ENCODE peak calls at places on chromosome 7, in ten cellular contexts. One of them, this sample, is unnamed. For H3K4me1, the result is how much of the 10 kb centered on the place peaks cover.

GRCh38 chr7:74587435-74588126 is 69.9 kb upstream of the GTF2I start:
- DNase-seq in stomach: peak
- DNase-seq in upper lobe of right lung: peak
- DNase-seq in mammary epithelial cell: peak
- DNase-seq in heart left ventricle: peak
- DNase-seq in lower lobe of right lung: peak
- DNase-seq in ovary: peak
- DNase-seq in right lobe of liver: peak
- DNase-seq in neural progenitor cell: peak
- DNase-seq in pancreas: peak
- DNase-seq in this sample: peak

GRCh38 chr7:134660961-134661376 is 14.3 kb downstream of the BPGM start:
- DNase-seq in stomach: no peak
- DNase-seq in upper lobe of right lung: no peak
- DNase-seq in mammary epithelial cell: peak
- DNase-seq in heart left ventricle: no peak
- DNase-seq in lower lobe of right lung: no peak
- DNase-seq in ovary: no peak
- DNase-seq in right lobe of liver: no peak
- DNase-seq in neural progenitor cell: no peak
- DNase-seq in pancreas: no peak
- DNase-seq in this sample: no peak

GRCh38 chr7:8436965-8437364 is 3.6 kb downstream of the NXPH1 start:
- DNase-seq in stomach: peak
- DNase-seq in upper lobe of right lung: peak
- DNase-seq in mammary epithelial cell: peak
- DNase-seq in heart left ventricle: no peak
- DNase-seq in lower lobe of right lung: no peak
- DNase-seq in ovary: no peak
- DNase-seq in right lobe of liver: peak
- DNase-seq in neural progenitor cell: peak
- DNase-seq in pancreas: peak
- DNase-seq in this sample: peak

GRCh38 chr7:155288055-155288454 is 9.6 kb upstream of the INSIG1 start:
- DNase-seq in stomach: no peak
- DNase-seq in upper lobe of right lung: no peak
- DNase-seq in mammary epithelial cell: no peak
- DNase-seq in heart left ventricle: no peak
- DNase-seq in lower lobe of right lung: no peak
- DNase-seq in ovary: no peak
- DNase-seq in right lobe of liver: peak
- DNase-seq in neural progenitor cell: no peak
- DNase-seq in pancreas: no peak
- DNase-seq in this sample: no peak

GRCh38 chr7:84085147-84085546 is 109.4 kb downstream of the SEMA3A start:
- DNase-seq in stomach: no peak
- DNase-seq in upper lobe of right lung: no peak
- DNase-seq in mammary epithelial cell: peak
- DNase-seq in heart left ventricle: no peak
- DNase-seq in lower lobe of right lung: no peak
- DNase-seq in ovary: no peak
- DNase-seq in right lobe of liver: no peak
- DNase-seq in neural progenitor cell: no peak
- DNase-seq in pancreas: no peak
- DNase-seq in this sample: no peak

GRCh38 chr7:47609803-47610452 is 28.0 kb upstream of the TNS3 start:
- DNase-seq in stomach: no peak
- DNase-seq in upper lobe of right lung: no peak
- DNase-seq in mammary epithelial cell: no peak
- DNase-seq in heart left ventricle: no peak
- DNase-seq in lower lobe of right lung: no peak
- DNase-seq in ovary: peak
- DNase-seq in right lobe of liver: peak
- DNase-seq in neural progenitor cell: no peak
- DNase-seq in pancreas: no peak
- DNase-seq in this sample: no peak

GRCh38 chr7:133859191-133859590 is 267.9 kb upstream of the LRGUK start:
- DNase-seq in stomach: no peak
- DNase-seq in upper lobe of right lung: no peak
- DNase-seq in mammary epithelial cell: no peak
- DNase-seq in heart left ventricle: no peak
- DNase-seq in lower lobe of right lung: no peak
- DNase-seq in ovary: no peak
- DNase-seq in right lobe of liver: no peak
- DNase-seq in neural progenitor cell: no peak
- DNase-seq in pancreas: no peak
- DNase-seq in this sample: no peak

GRCh38 chr7:112132123-112132694 is 74.0 kb downstream of the DOCK4 start:
- DNase-seq in stomach: no peak
- DNase-seq in upper lobe of right lung: no peak
- DNase-seq in mammary epithelial cell: no peak
- DNase-seq in heart left ventricle: no peak
- DNase-seq in lower lobe of right lung: no peak
- DNase-seq in ovary: no peak
- DNase-seq in right lobe of liver: no peak
- DNase-seq in neural progenitor cell: peak
- DNase-seq in pancreas: no peak
- DNase-seq in this sample: no peak

GRCh38 chr7:149422914-149423285 is 38.0 kb downstream of the ZNF777 start:
- DNase-seq in stomach: peak
- DNase-seq in upper lobe of right lung: peak
- DNase-seq in mammary epithelial cell: no peak
- DNase-seq in heart left ventricle: no peak
- DNase-seq in lower lobe of right lung: peak
- DNase-seq in ovary: no peak
- DNase-seq in right lobe of liver: peak
- DNase-seq in neural progenitor cell: no peak
- DNase-seq in pancreas: peak
- DNase-seq in this sample: peak

GRCh38 chr7:79770053-79770452 is 316.6 kb upstream of the MAGI2 start:
- DNase-seq in stomach: no peak
- DNase-seq in upper lobe of right lung: no peak
- DNase-seq in mammary epithelial cell: no peak
- DNase-seq in heart left ventricle: no peak
- DNase-seq in lower lobe of right lung: no peak
- DNase-seq in ovary: no peak
- DNase-seq in right lobe of liver: no peak
- DNase-seq in neural progenitor cell: no peak
- DNase-seq in pancreas: no peak
- DNase-seq in this sample: no peak

GRCh38 chr7:73842248-73842895 is at the start of gene METTL27:
- DNase-seq in stomach: peak
- DNase-seq in upper lobe of right lung: peak
- DNase-seq in mammary epithelial cell: peak
- DNase-seq in heart left ventricle: peak
- DNase-seq in lower lobe of right lung: peak
- DNase-seq in ovary: peak
- DNase-seq in right lobe of liver: peak
- DNase-seq in neural progenitor cell: peak
- DNase-seq in pancreas: peak
- DNase-seq in this sample: peak

GRCh38 chr7:7099584-7100014 is 82.7 kb upstream of the C1GALT1 start:
- DNase-seq in stomach: peak
- DNase-seq in upper lobe of right lung: no peak
- DNase-seq in mammary epithelial cell: peak
- DNase-seq in heart left ventricle: peak
- DNase-seq in lower lobe of right lung: peak
- DNase-seq in ovary: peak
- DNase-seq in right lobe of liver: no peak
- DNase-seq in neural progenitor cell: peak
- DNase-seq in pancreas: peak
- DNase-seq in this sample: peak

GRCh38 chr7:39688611-39689485 is 65.5 kb downstream of the RALA start:
- DNase-seq in stomach: no peak
- DNase-seq in upper lobe of right lung: no peak
- DNase-seq in mammary epithelial cell: peak
- DNase-seq in heart left ventricle: no peak
- DNase-seq in lower lobe of right lung: no peak
- DNase-seq in ovary: no peak
- DNase-seq in right lobe of liver: no peak
- DNase-seq in neural progenitor cell: no peak
- DNase-seq in pancreas: no peak
- DNase-seq in this sample: no peak

GRCh38 chr7:39683216-39683845 is 60.0 kb downstream of the RALA start:
- DNase-seq in stomach: no peak
- DNase-seq in upper lobe of right lung: no peak
- DNase-seq in mammary epithelial cell: no peak
- DNase-seq in heart left ventricle: no peak
- DNase-seq in lower lobe of right lung: no peak
- DNase-seq in ovary: no peak
- DNase-seq in right lobe of liver: no peak
- DNase-seq in neural progenitor cell: no peak
- DNase-seq in pancreas: no peak
- DNase-seq in this sample: no peak

GRCh38 chr7:39691821-39692220 is 68.4 kb downstream of the RALA start:
- DNase-seq in stomach: no peak
- DNase-seq in upper lobe of right lung: no peak
- DNase-seq in mammary epithelial cell: peak
- DNase-seq in heart left ventricle: no peak
- DNase-seq in lower lobe of right lung: no peak
- DNase-seq in ovary: no peak
- DNase-seq in right lobe of liver: no peak
- DNase-seq in neural progenitor cell: no peak
- DNase-seq in pancreas: no peak
- DNase-seq in this sample: no peak

GRCh38 chr7:39682042-39682441 is 58.7 kb downstream of the RALA start:
- DNase-seq in stomach: no peak
- DNase-seq in upper lobe of right lung: no peak
- DNase-seq in mammary epithelial cell: no peak
- DNase-seq in heart left ventricle: no peak
- DNase-seq in lower lobe of right lung: no peak
- DNase-seq in ovary: no peak
- DNase-seq in right lobe of liver: no peak
- DNase-seq in neural progenitor cell: no peak
- DNase-seq in pancreas: no peak
- DNase-seq in this sample: no peak

GRCh38 chr7:39686261-39686924 is 63.0 kb downstream of the RALA start:
- DNase-seq in stomach: no peak
- DNase-seq in upper lobe of right lung: no peak
- DNase-seq in mammary epithelial cell: peak
- DNase-seq in heart left ventricle: no peak
- DNase-seq in lower lobe of right lung: no peak
- DNase-seq in ovary: no peak
- DNase-seq in right lobe of liver: no peak
- DNase-seq in neural progenitor cell: no peak
- DNase-seq in pancreas: no peak
- DNase-seq in this sample: no peak
- H3K4me1 ChIP-seq in stomach: under half
- H3K4me1 ChIP-seq in upper lobe of right lung: under half
- H3K4me1 ChIP-seq in mammary epithelial cell: under half
- H3K4me1 ChIP-seq in heart left ventricle: under half
- H3K4me1 ChIP-seq in lower lobe of right lung: under half
- H3K4me1 ChIP-seq in ovary: under half
- H3K4me1 ChIP-seq in right lobe of liver: under half
- H3K4me1 ChIP-seq in neural progenitor cell: under half
- H3K4me1 ChIP-seq in pancreas: under half
- H3K4me1 ChIP-seq in this sample: under half

DNA sequence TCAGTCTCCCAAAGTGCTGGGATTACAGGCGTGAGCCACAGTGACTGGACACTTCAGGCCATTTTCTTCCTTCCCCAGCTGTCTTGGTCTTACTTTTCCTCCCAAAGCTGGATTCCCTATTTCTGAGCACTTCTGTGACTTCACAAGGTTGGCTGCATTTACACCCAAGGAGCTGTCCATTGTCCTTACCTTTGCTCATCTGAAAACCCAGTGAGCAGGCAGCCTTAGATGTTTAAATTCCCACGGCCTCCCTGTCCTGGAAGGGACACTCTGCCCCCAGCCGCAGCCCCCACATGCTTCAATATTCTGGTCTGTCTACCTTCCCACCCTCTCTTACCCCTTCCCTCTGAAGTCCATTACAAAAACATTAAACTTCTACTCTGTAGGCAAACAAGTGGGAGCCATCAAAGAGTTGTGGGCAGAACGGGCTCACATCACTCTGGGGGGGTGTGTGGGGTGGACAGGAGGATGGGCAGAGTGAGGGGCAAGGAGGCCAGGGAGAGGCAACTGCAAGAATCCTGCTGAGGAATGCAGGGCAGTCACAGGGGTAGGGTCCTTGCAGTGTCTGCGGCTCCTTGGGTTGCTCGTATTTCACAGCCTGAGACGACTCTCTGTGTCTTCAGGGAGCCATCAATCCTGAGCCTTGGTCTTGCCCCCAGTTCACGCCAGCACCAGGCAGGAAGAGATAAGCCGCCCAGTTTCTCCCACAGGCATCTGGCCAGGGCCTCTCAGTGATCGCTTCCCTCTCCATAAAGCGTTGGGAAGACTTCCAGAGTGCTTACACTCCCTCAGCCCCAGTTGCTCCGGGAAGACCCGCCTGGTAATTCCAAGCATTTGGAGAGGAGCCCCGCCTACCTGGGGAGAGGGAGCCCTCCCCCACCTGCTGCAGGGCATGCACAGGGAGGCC is 74.0 kb upstream of the EFCAB10 start:
- DNase-seq in stomach: peak
- DNase-seq in upper lobe of right lung: peak
- DNase-seq in mammary epithelial cell: peak
- DNase-seq in heart left ventricle: peak
- DNase-seq in lower lobe of right lung: no peak
- DNase-seq in ovary: peak
- DNase-seq in right lobe of liver: no peak
- DNase-seq in neural progenitor cell: peak
- DNase-seq in pancreas: peak
- DNase-seq in this sample: no peak
- H3K4me3 ChIP-seq in stomach: no peak
- H3K4me3 ChIP-seq in upper lobe of right lung: no peak
- H3K4me3 ChIP-seq in mammary epithelial cell: no peak
- H3K4me3 ChIP-seq in heart left ventricle: no peak
- H3K4me3 ChIP-seq in lower lobe of right lung: no peak
- H3K4me3 ChIP-seq in ovary: no peak
- H3K4me3 ChIP-seq in right lobe of liver: no peak
- H3K4me3 ChIP-seq in neural progenitor cell: no peak
- H3K4me3 ChIP-seq in pancreas: no peak
- H3K4me3 ChIP-seq in this sample: no peak

GRCh38 chr7:144903201-144903600 is 67.3 kb upstream of the TPK1 start:
- DNase-seq in stomach: no peak
- DNase-seq in upper lobe of right lung: no peak
- DNase-seq in mammary epithelial cell: peak
- DNase-seq in heart left ventricle: no peak
- DNase-seq in lower lobe of right lung: no peak
- DNase-seq in ovary: no peak
- DNase-seq in right lobe of liver: no peak
- DNase-seq in neural progenitor cell: no peak
- DNase-seq in pancreas: no peak
- DNase-seq in this sample: no peak
- TF ChIP-seq CTCF in stomach: no peak
- TF ChIP-seq CTCF in upper lobe of right lung: no peak
- TF ChIP-seq CTCF in mammary epithelial cell: no peak
- TF ChIP-seq CTCF in heart left ventricle: no peak
- TF ChIP-seq CTCF in lower lobe of right lung: no peak
- TF ChIP-seq CTCF in ovary: no peak
- TF ChIP-seq CTCF in right lobe of liver: no peak
- TF ChIP-seq CTCF in neural progenitor cell: no peak
- TF ChIP-seq CTCF in pancreas: no peak
- TF ChIP-seq CTCF in this sample: no peak

DNA sequence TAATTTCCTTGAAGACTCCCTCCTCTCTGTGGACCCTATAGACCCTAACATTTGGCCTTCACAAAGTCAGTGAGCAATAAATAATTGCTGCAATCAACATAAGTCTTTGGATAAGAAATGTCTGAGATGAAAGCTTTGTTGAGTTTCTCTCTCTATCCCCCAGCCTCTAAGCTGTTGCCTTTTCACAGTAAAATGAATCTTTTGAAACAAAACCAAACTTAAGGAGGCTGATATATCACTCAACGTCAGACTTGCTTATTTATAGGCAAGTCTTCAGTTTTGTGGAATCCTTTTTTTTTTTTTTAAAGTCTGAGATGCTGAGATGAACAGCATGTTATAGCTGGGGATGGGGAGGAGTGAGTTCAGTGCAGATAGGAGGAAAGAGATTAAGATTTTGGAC is 10.0 kb downstream of the CPED1 start:
- DNase-seq in stomach: no peak
- DNase-seq in upper lobe of right lung: no peak
- DNase-seq in mammary epithelial cell: no peak
- DNase-seq in heart left ventricle: no peak
- DNase-seq in lower lobe of right lung: no peak
- DNase-seq in ovary: no peak
- DNase-seq in right lobe of liver: no peak
- DNase-seq in neural progenitor cell: no peak
- DNase-seq in pancreas: no peak
- DNase-seq in this sample: no peak
- H3K4me1 ChIP-seq in stomach: under half
- H3K4me1 ChIP-seq in upper lobe of right lung: under half
- H3K4me1 ChIP-seq in mammary epithelial cell: under half
- H3K4me1 ChIP-seq in heart left ventricle: half or more
- H3K4me1 ChIP-seq in lower lobe of right lung: under half
- H3K4me1 ChIP-seq in ovary: under half
- H3K4me1 ChIP-seq in right lobe of liver: under half
- H3K4me1 ChIP-seq in neural progenitor cell: under half
- H3K4me1 ChIP-seq in pancreas: under half
- H3K4me1 ChIP-seq in this sample: under half

This sample was measured in mucosa of descending colon.